ENCODE peak calls at places on chromosomes 13 and 19, in nine cellular contexts. R is osteoblast; E is tibial nerve; B is cardiac muscle cell; Y is CD4-positive, alpha-beta T cell; K is ascending aorta; I is thoracic aorta; H is K562; F is thyroid gland. A is an unnamed sample.

GRCh38 chr13:78657699-78658629 is 991 bp downstream of the OBI1 start:
- DNase-seq in B (peak; percentile 17), E (no peak), R (peak; percentile 63), K (no peak), Y (no peak), H (no peak), F (no peak), I (no peak), A (no peak)

GRCh38 chr13:94054159-94054558 is 425.3 kb downstream of the DCT start:
- DNase-seq in F (no peak), K (no peak), E (no peak), R (no peak), I (no peak), H (no peak), B (no peak), Y (no peak), A (peak; percentile 45)

GRCh38 chr19:5138606-5139594 is 170.0 kb downstream of the KDM4B start:
- DNase-seq in Y (peak; percentile 36), B (peak; percentile 95), I (no peak), F (peak; percentile 24), E (no peak), H (peak; percentile 34), K (no peak), R (peak; percentile 99), A (peak; percentile 20)

GRCh38 chr13:76965759-76966421 is 17.6 kb downstream of the ACOD1 start:
- DNase-seq in R (peak; percentile 63), B (peak; percentile 89), I (no peak), Y (no peak), K (no peak), E (peak; percentile 39), H (no peak), F (peak; percentile 68), A (peak; percentile 81)

GRCh38 chr19:49881672-49882394 is 4.3 kb downstream of the TBC1D17 start:
- DNase-seq in Y (no peak), F (no peak), E (no peak), B (no peak), R (peak; percentile 89), I (no peak), H (peak; percentile 67), K (no peak), A (peak; percentile 54)

GRCh38 chr13:114004416-114005205 is 30.7 kb upstream of the C13orf46 start:
- DNase-seq in Y (no peak), F (peak; percentile 0), B (peak; percentile 92), K (no peak), E (no peak), I (no peak), R (peak; percentile 97), H (peak; percentile 74), A (peak; percentile 4)

GRCh38 chr19:32200312-32201038 is 144.9 kb upstream of the ZNF507 start:
- DNase-seq in H (no peak), Y (no peak), E (no peak), B (no peak), K (no peak), R (no peak), F (no peak), I (no peak), A (no peak)

GRCh38 chr13:33169273-33169980 is 116.1 kb downstream of the STARD13 start:
- DNase-seq in R (peak; percentile 58), I (no peak), K (no peak), Y (no peak), H (no peak), B (peak; percentile 80), E (no peak), F (no peak), A (no peak)

DNA sequence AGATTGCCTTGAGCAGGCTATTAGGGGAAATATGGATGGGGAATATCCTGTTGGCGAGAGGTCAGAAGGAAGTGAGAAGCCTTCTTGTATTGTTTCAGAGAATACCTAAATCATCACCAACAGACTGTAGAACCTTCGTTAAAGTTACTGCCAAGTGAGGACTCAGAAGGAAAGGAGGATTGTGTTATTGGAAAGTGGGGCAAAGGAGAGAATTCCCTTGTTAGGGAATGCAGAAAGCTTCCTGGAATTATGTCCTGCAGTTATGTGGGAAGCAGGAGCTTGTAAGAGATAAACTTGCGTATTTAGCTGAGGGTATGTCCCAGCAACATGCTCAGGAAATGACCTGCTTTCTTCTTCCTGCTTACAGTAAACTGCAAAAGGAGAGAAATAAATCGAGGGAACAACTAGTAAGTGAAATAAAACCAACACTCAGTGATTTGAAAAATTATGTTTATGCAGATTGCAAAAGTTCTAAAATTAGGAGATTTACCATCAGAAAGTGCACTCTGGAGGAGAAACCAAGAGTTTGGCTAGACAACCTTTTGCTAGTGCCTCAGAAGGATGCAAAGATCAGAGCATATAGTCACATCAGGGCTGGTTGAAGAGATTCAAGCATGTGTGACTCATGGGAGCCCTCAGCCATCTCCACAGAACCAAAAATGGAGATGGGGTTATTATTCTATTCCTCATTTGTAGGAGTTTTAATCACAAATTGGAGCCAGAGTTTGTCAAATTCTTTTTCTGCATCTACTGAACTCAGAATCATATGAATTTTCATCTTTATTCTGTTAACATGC is 32.7 kb upstream of the OXGR1 start:
- DNase-seq in F (no peak), H (no peak), I (no peak), K (no peak), E (no peak), R (peak; percentile 4), B (peak; percentile 50), Y (no peak), A (no peak)
- TF ChIP-seq CTCF in F (no peak), H (no peak), I (no peak), K (no peak), E (no peak), R (no peak), B (no peak), Y (no peak), A (no peak)

GRCh38 chr13:21813110-21813509 is 142.2 kb downstream of the FGF9 start:
- DNase-seq in H (no peak), Y (no peak), I (no peak), B (no peak), R (no peak), K (no peak), F (no peak), E (no peak), A (no peak)

GRCh38 chr13:21817878-21818277 is 147.0 kb downstream of the FGF9 start:
- DNase-seq in K (no peak), R (no peak), Y (no peak), I (no peak), F (no peak), H (no peak), B (no peak), E (no peak), A (no peak)

GRCh38 chr13:21813844-21814243 is 143.0 kb downstream of the FGF9 start:
- DNase-seq in F (no peak), K (no peak), B (no peak), Y (no peak), H (no peak), R (no peak), E (no peak), I (no peak), A (no peak)

DNA sequence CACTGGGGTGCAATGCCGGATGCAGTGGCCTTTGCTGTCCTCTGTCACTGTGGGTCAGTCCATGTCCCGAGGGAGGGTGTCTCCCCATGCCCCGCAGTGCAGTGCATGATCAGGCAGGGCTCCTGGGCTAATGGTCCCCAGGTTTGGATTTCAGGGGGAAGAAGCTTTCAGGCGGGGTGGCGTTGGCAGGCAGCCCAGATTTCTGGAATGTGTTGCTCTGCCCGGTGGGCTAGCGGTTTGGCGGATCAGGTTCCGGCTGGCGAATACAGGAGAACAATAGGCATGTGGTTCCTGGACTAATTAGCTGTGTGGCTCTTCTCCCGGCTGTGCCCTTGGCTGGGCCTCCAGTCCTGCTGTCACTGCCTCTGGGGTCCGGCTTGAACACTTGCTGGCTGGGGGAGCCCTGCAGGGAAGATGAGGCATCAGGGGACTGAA is 141.3 kb downstream of the FGF9 start:
- DNase-seq in Y (no peak), B (no peak), I (no peak), K (no peak), H (no peak), F (no peak), E (no peak), R (no peak), A (no peak)
- H3K27me3 ChIP-seq in Y (no peaks in the 10 kb centered on the region), B (peaks cover 5% of the 10 kb centered on the region), I (no peaks in the 10 kb centered on the region), K (no peaks in the 10 kb centered on the region), H (peaks cover 4% of the 10 kb centered on the region), F (no peaks in the 10 kb centered on the region), E (no peaks in the 10 kb centered on the region), R (no peaks in the 10 kb centered on the region), A (no peaks in the 10 kb centered on the region)

GRCh38 chr19:840519-841206 is at the start of gene PRTN3:
- DNase-seq in E (no peak), B (no peak), I (no peak), H (no peak), R (no peak), Y (no peak), F (no peak), K (no peak), A (no peak)

GRCh38 chr19:843836-844299 is 3.1 kb downstream of the PRTN3 start:
- DNase-seq in B (no peak), E (no peak), K (no peak), Y (no peak), F (no peak), I (no peak), R (no peak), H (peak; percentile 59), A (no peak)

GRCh38 chr19:844300-844971 is 3.6 kb downstream of the PRTN3 start:
- DNase-seq in F (peak; percentile 26), K (no peak), I (no peak), H (peak; percentile 73), E (no peak), Y (no peak), B (no peak), R (no peak), A (no peak)

GRCh38 chr19:845707-846481 is 5.1 kb downstream of the PRTN3 start:
- DNase-seq in E (no peak), K (no peak), H (no peak), F (no peak), I (no peak), R (no peak), B (no peak), Y (no peak), A (no peak)

GRCh38 chr19:843180-843835 is 2.5 kb downstream of the PRTN3 start:
- DNase-seq in E (no peak), R (no peak), I (no peak), H (peak; percentile 52), Y (no peak), K (no peak), F (no peak), B (no peak), A (no peak)
- TF ChIP-seq CTCF in E (no peak), R (no peak), I (no peak), H (no peak), Y (no peak), K (no peak), F (no peak), B (no peak), A (peak; percentile 2)

DNA sequence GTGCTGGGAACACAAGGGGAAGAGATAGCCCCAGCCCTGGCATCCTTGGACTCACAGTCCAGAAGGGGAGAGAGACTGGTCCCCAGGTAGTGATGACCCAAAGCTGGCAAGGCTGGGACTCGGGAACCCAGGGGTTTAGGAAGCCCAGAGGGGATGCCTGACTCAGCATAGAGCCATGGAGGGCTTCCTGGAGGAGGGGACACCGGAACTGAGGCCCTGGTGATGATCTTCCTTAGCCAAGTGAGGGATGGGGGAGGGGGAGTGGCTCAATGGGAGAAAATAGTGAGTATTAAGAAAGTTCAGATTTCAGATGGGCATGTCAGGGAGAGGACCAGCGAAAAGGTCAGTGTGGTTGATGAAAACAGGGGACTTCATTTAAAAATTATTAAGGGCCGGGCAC is 26.8 kb downstream of the EXOC3L2 start:
- DNase-seq in F (no peak), Y (no peak), H (peak; percentile 11), R (no peak), K (no peak), I (no peak), B (no peak), E (no peak), A (no peak)
- H3K27me3 ChIP-seq in F (peaks cover 10% of the 10 kb centered on the region), Y (peaks cover 32% of the 10 kb centered on the region), H (no peaks in the 10 kb centered on the region), R (peaks cover 28% of the 10 kb centered on the region), K (peaks cover 7% of the 10 kb centered on the region), I (no peaks in the 10 kb centered on the region), B (peaks cover 76% of the 10 kb centered on the region), E (peaks cover 51% of the 10 kb centered on the region), A (peaks cover 91% of the 10 kb centered on the region)